ENCODE peak calls at places on chromosomes 4 and X, in seven cellular contexts. G is HCT116, R is endothelial cell of umbilical vein, N is GM12892, O is sigmoid colon, J is spleen, X is prostate gland. V is an unnamed sample.

GRCh38 chrX:54745676-54746075 is 52.4 kb downstream of the ITIH6 start:
- DNase-seq in J (no peak), X (peak), G (no peak), N (no peak), O (no peak), R (no peak), V (no peak)

GRCh38 chr4:77538144-77538543 is 67.5 kb upstream of the CXCL13 start:
- DNase-seq in R (peak), J (no peak), X (no peak), N (no peak), O (no peak), G (peak), V (no peak)

GRCh38 chr4:67549123-67549522 is 3.8 kb upstream of the CENPC start:
- DNase-seq in X (no peak), R (peak), N (no peak), J (no peak), G (no peak), O (no peak), V (no peak)

GRCh38 chr4:80183196-80184052 is 13.9 kb upstream of the PRDM8 start:
- DNase-seq in O (peak), G (no peak), N (no peak), J (no peak), X (no peak), R (no peak), V (peak)

GRCh38 chr4:25076625-25077413 is 46.1 kb upstream of the LGI2 start:
- DNase-seq in O (no peak), N (no peak), R (no peak), J (peak), G (no peak), X (no peak), V (no peak)

GRCh38 chr4:83138979-83139378 is 24.4 kb upstream of the PLAC8 start:
- DNase-seq in X (no peak), R (no peak), N (no peak), G (no peak), J (no peak), O (no peak), V (no peak)

GRCh38 chr4:8060632-8061031 is 98.0 kb downstream of the ABLIM2 start:
- DNase-seq in R (no peak), J (no peak), X (no peak), N (no peak), O (no peak), G (no peak), V (no peak)

GRCh38 chr4:188282620-188283232 is 143.5 kb downstream of the TRIML1 start:
- DNase-seq in J (no peak), R (no peak), X (no peak), O (no peak), N (no peak), G (no peak), V (no peak)

GRCh38 chr4:145679520-145679919 is 426 bp upstream of the C4orf51 start:
- DNase-seq in X (peak), J (no peak), G (peak), O (peak), N (no peak), R (peak), V (no peak)

GRCh38 chrX:118823263-118824172 is at the start of gene ZCCHC12:
- DNase-seq in N (peak), X (peak), J (peak), G (peak), O (peak), R (peak), V (no peak)

GRCh38 chr4:40976343-40976742 is 226.6 kb downstream of the NSUN7 start:
- DNase-seq in X (peak), J (no peak), G (peak), O (no peak), N (no peak), R (peak), V (no peak)

GRCh38 chrX:123086768-123087167 is 97.3 kb upstream of the GRIA3 start:
- DNase-seq in N (no peak), O (no peak), R (no peak), J (no peak), G (no peak), X (no peak), V (no peak)

GRCh38 chrX:108332281-108332680 is 105.9 kb downstream of the COL4A6 start:
- DNase-seq in J (no peak), O (no peak), R (no peak), G (no peak), N (no peak), X (no peak), V (no peak)

GRCh38 chr4:99390060-99390459 is 37.5 kb upstream of the ADH1C start:
- DNase-seq in R (no peak), N (no peak), O (no peak), G (no peak), J (no peak), X (no peak), V (no peak)

GRCh38 chrX:40867352-40867751 is 132.0 kb upstream of the MED14 start:
- DNase-seq in N (no peak), O (no peak), R (peak), X (no peak), G (peak), J (no peak), V (no peak)

GRCh38 chr4:110854021-110854678 is 231.3 kb upstream of the PITX2 start:
- DNase-seq in O (no peak), G (no peak), X (no peak), N (no peak), J (no peak), R (peak), V (no peak)

GRCh38 chr4:94389595-94390290 is 47.1 kb upstream of the HPGDS start:
- DNase-seq in G (no peak), O (no peak), R (no peak), J (no peak), N (no peak), X (no peak), V (no peak)

GRCh38 chr4:169337510-169337909 is 66.8 kb upstream of the SH3RF1 start:
- DNase-seq in O (no peak), N (no peak), G (no peak), J (no peak), R (no peak), X (no peak), V (no peak)

GRCh38 chrX:45758319-45758718 is 557.6 kb upstream of the DIPK2B start:
- DNase-seq in J (no peak), X (no peak), G (no peak), R (peak), O (no peak), N (no peak), V (no peak)

GRCh38 chrX:22206781-22207180 is 65.9 kb upstream of the CBLL2 start:
- DNase-seq in R (no peak), G (no peak), X (no peak), O (no peak), N (no peak), J (no peak), V (no peak)

GRCh38 chr4:184306949-184307348 is 89.3 kb upstream of the ENPP6 start:
- DNase-seq in J (no peak), X (no peak), R (no peak), O (no peak), N (no peak), G (no peak), V (peak)

GRCh38 chr4:87007345-87008181 is 72.8 kb downstream of the AFF1 start:
- DNase-seq in R (peak), N (no peak), X (peak), G (no peak), J (peak), O (peak), V (peak)

GRCh38 chr4:19752600-19752999 is 499.1 kb upstream of the SLIT2 start:
- DNase-seq in G (no peak), R (no peak), J (no peak), O (no peak), N (no peak), X (no peak), V (no peak)

GRCh38 chrX:129773649-129774458 is 5.9 kb upstream of the SASH3 start:
- DNase-seq in R (no peak), N (no peak), X (no peak), O (no peak), G (no peak), J (peak), V (no peak)

GRCh38 chr4:16056681-16057400 is 27.0 kb downstream of the PROM1 start:
- DNase-seq in R (peak), J (no peak), G (no peak), O (no peak), N (no peak), X (peak), V (no peak)

DNA sequence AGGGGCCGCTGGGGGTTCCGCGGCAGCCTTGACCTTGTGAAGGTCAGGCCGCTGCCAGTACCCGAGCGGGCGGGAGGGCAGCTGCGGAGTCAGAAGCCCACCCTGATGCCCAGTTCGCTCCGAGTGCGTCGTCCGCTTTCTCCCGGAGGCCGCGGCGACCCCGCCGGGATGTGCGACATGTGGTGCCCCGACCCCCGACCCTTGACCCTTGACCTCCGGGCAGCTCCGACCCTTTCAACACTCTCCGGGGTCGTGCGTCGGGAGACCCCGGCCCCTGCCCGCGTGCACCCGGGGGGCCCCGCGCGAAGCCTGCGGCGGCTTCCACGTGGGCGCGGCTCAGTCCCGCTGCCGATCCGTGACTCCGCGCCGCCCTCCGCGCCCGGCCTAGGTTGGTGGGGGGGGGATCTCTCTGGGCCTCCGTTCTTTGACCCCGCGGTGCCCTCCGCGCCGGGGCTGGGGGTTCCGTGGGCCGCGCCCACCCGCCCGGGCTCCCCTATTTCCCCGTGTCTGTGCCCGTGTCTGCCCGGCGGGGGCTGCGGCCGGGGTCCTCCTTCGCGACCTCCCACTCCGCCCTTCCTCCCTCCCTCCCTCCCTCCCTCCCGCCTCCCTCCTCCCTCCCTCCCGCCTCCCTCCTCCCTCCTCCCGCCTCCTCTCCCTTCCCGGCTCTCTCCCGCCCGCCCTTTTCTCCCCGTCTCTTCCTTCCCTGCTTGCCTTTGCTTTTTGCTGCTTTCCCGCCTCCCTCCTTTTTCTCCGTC is 640 bp upstream of the SLC25A6 start:
- DNase-seq in O (peak), X (peak), J (no peak), N (peak), G (no peak), R (no peak), V (no peak)
- TF ChIP-seq POLR2A in O (no peak), X (no peak), J (no peak), N (peak), G (no peak), R (peak), V (peak)

DNA sequence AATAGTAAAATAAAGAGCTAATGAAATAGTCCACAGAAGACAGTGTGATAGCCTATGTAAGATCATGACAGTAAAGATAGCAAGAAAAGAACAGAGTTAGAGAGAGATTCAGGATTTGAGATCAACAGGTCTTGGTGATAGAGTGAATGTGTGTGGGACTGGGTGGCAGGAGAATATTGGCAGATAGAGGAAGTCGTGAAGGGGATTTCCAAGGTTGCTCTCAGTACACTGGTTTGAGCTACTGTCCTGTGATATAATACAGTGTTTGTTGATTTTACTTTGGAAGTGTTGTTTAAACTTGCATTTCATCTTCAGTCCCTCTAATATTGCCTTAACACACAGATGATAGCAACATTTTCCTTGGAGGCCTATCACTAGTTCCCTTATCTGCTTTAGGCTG is 44.1 kb downstream of the DTHD1 start:
- DNase-seq in N (no peak), G (no peak), O (no peak), X (no peak), R (no peak), J (no peak), V (no peak)
- TF ChIP-seq POLR2AphosphoS5 in N (no peak), G (no peak), O (no peak), X (no peak), R (no peak), J (no peak), V (no peak)

DNA sequence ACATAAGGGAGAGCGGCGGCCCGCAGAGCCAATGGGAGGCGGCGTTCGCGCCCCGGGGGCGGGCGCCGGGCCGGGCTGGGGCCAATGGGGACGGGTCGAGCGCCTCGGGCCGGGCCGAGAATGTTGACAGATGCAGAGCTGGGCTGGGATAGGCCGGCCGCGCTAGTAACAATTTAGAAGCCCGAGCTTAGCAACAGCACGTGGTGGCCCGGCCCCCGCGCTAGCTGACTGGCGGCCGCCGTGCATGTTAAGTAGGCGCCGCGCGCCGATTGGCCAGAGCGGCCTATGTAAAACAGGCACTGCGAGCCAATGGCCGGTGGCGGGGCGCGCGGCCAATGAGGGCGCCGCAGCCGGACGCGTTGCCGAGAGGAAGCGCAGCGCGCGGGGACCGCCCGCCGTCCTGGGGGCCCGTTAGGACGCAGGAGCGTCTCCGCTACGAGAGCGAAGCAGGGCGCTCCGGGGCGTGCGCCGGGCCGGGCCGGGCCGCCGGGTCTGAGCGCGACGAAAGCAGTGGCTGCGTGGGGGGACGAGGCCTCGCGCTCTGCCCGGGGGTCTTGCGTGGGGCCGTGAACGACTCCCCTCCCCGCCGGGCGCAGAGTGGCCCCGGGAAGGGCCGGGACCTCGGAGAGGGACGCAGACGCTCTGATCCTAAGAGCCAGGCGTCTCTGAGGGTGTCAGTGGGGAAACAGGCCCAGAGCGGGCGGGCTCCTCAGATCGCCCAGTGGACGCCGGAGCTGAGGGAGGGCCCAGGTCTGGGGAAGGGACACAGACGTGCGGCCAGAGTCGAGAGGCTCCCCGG is 435 bp upstream of the MXD4 start:
- DNase-seq in O (peak), N (peak), R (peak), X (peak), G (peak), J (peak), V (peak)
- TF ChIP-seq POLR2A in O (peak), N (peak), R (peak), X (peak), G (peak), J (peak), V (peak)

GRCh38 chrX:2690856-2691542 is at the start of gene CD99:
- DNase-seq in G (no peak), O (peak), J (peak), X (peak), N (peak), R (peak), V (peak)
- TF ChIP-seq POLR2AphosphoS5 in G (no peak), O (peak), J (peak), X (peak), N (no peak), R (peak), V (peak)

GRCh38 chr4:2436761-2437474 is 18.2 kb downstream of the CFAP99 start:
- DNase-seq in N (no peak), G (no peak), R (no peak), O (no peak), X (no peak), J (no peak), V (no peak)
- TF ChIP-seq POLR2A in N (no peak), G (no peak), R (no peak), O (no peak), X (no peak), J (no peak), V (no peak)

DNA sequence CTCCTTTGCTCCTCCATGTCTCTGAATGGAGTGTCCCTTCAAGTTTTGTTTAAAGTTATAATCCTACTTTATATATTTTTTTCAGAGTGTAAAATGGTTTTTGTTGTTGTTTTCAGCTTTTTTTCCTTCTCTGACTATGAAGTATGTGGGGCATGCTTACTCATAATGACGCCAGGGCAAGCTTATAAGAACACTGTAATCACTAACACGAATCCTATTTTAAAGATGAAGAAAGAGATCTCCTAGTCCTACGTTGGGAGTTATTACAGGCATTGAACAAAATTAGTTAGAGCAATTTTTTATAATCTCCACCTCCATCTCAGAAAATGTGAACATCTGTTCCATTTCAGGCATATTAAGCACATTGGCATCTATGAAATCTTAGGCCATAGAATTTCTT is 268.1 kb upstream of the MAGEB2 start:
- DNase-seq in N (no peak), G (no peak), R (no peak), J (no peak), O (no peak), X (no peak), V (no peak)
- TF ChIP-seq POLR2AphosphoS5 in N (no peak), G (no peak), R (no peak), J (no peak), O (no peak), X (no peak), V (no peak)

GRCh38 chr4:151408630-151409469 is at the start of gene FHIP1A:
- DNase-seq in J (peak), R (peak), N (peak), O (peak), G (peak), X (peak), V (no peak)
- TF ChIP-seq POLR2A in J (no peak), R (no peak), N (no peak), O (no peak), G (peak), X (peak), V (no peak)

DNA sequence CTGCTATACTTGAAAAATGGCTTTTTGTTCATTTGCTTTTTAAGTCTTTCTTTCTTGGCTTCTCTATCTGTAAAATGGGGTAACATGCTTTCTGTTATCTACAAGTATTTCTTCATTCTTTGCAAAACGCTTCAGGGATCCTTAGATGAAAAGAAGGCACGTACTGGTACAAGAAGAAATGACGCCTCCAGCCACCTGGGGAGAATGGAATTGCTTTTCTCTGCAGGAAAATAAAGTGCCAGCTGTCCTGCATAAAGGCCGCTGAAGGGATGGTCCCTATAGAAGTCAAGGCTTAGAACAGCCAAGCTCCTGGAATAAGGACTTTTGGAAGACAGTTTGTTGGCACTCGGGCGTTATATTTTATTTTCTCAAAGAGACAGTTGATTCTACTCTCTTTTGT is 210.8 kb upstream of the RASGEF1B start:
- DNase-seq in G (no peak), R (no peak), O (no peak), J (no peak), N (no peak), X (no peak), V (no peak)
- TF ChIP-seq POLR2AphosphoS5 in G (no peak), R (no peak), O (no peak), J (no peak), N (no peak), X (no peak), V (no peak)

DNA sequence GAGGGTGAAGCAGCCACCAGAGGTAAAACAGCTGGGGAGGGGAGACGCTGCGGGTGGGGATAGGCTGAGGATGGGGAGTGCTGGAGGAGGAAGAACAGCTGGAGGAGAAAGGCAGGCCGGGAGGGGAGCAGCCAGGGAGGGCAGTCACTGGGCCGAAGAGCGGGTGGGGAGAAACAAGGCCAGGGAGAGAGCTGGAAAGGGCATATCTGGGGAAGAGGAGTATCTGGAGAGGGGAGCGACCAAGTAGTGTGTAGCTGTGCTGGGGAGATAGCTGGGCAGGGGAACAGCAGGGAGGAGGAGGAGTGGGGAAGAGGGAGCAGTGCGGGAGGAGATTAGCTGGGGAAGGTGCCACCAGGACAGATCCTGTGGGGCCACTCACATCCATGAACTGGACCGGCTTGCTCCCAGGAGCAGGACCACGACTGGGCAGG is 2.7 kb downstream of the SLC38A5 start:
- DNase-seq in N (no peak), G (no peak), O (no peak), X (no peak), R (no peak), J (peak), V (no peak)
- TF ChIP-seq POLR2A in N (no peak), G (no peak), O (no peak), X (no peak), R (no peak), J (no peak), V (no peak)